ENCODE peak calls at places on chromosome 15, in six cellular contexts. One of them, this sample, is unnamed. For H3K4me1 and H3K9me3, the result is how much of the 10 kb centered on the place peaks cover.

GRCh38 chr15:79896131-79896633 is 632 bp downstream of the MTHFS start:
- DNase-seq in H9: no peak
- DNase-seq in BE2C: no peak
- DNase-seq in HCT116: no peak
- DNase-seq in SJSA1: no peak
- DNase-seq in body of pancreas: no peak
- DNase-seq in this sample: no peak

GRCh38 chr15:82666606-82667005 is 19.4 kb upstream of the CPEB1 start:
- DNase-seq in H9: no peak
- DNase-seq in BE2C: no peak
- DNase-seq in HCT116: no peak
- DNase-seq in SJSA1: no peak
- DNase-seq in body of pancreas: no peak
- DNase-seq in this sample: no peak

GRCh38 chr15:44084728-44085127 is 110.3 kb downstream of the FRMD5 start:
- DNase-seq in H9: no peak
- DNase-seq in BE2C: no peak
- DNase-seq in HCT116: no peak
- DNase-seq in SJSA1: no peak
- DNase-seq in body of pancreas: no peak
- DNase-seq in this sample: no peak

GRCh38 chr15:96887730-96888129 is 557.2 kb downstream of the NR2F2 start:
- DNase-seq in H9: no peak
- DNase-seq in BE2C: no peak
- DNase-seq in HCT116: no peak
- DNase-seq in SJSA1: no peak
- DNase-seq in body of pancreas: no peak
- DNase-seq in this sample: no peak

GRCh38 chr15:87940763-87941162 is 315.8 kb downstream of the NTRK3 start:
- DNase-seq in H9: no peak
- DNase-seq in BE2C: no peak
- DNase-seq in HCT116: no peak
- DNase-seq in SJSA1: no peak
- DNase-seq in body of pancreas: no peak
- DNase-seq in this sample: no peak

GRCh38 chr15:38885001-38885400 is 320.4 kb upstream of the RASGRP1 start:
- DNase-seq in H9: no peak
- DNase-seq in BE2C: no peak
- DNase-seq in HCT116: no peak
- DNase-seq in SJSA1: peak
- DNase-seq in body of pancreas: no peak
- DNase-seq in this sample: no peak

GRCh38 chr15:26864664-26865191 is 2.1 kb upstream of the GABRA5 start:
- DNase-seq in H9: peak
- DNase-seq in BE2C: peak
- DNase-seq in HCT116: no peak
- DNase-seq in SJSA1: peak
- DNase-seq in body of pancreas: peak
- DNase-seq in this sample: no peak

GRCh38 chr15:73753250-73754130 is at the start of gene INSYN1:
- DNase-seq in H9: peak
- DNase-seq in BE2C: no peak
- DNase-seq in HCT116: no peak
- DNase-seq in SJSA1: no peak
- DNase-seq in body of pancreas: peak
- DNase-seq in this sample: no peak

GRCh38 chr15:35673093-35673573 is 127.2 kb upstream of the DPH6 start:
- DNase-seq in H9: no peak
- DNase-seq in BE2C: no peak
- DNase-seq in HCT116: no peak
- DNase-seq in SJSA1: no peak
- DNase-seq in body of pancreas: no peak
- DNase-seq in this sample: no peak

GRCh38 chr15:73560501-73561117 is 72.6 kb downstream of the NPTN start:
- DNase-seq in H9: no peak
- DNase-seq in BE2C: peak
- DNase-seq in HCT116: peak
- DNase-seq in SJSA1: peak
- DNase-seq in body of pancreas: no peak
- DNase-seq in this sample: no peak

GRCh38 chr15:36172970-36173369 is 406.5 kb upstream of the CDIN1 start:
- DNase-seq in H9: no peak
- DNase-seq in BE2C: no peak
- DNase-seq in HCT116: no peak
- DNase-seq in SJSA1: no peak
- DNase-seq in body of pancreas: no peak
- DNase-seq in this sample: no peak

GRCh38 chr15:85646538-85647091 is 148.1 kb downstream of the KLHL25 start:
- DNase-seq in H9: no peak
- DNase-seq in BE2C: peak
- DNase-seq in HCT116: no peak
- DNase-seq in SJSA1: no peak
- DNase-seq in body of pancreas: no peak
- DNase-seq in this sample: no peak

GRCh38 chr15:56772868-56773639 is 39.7 kb upstream of the ZNF280D start:
- DNase-seq in H9: no peak
- DNase-seq in BE2C: no peak
- DNase-seq in HCT116: no peak
- DNase-seq in SJSA1: peak
- DNase-seq in body of pancreas: no peak
- DNase-seq in this sample: no peak

GRCh38 chr15:98889930-98890695 is 117.5 kb downstream of the PGPEP1L start:
- DNase-seq in H9: no peak
- DNase-seq in BE2C: no peak
- DNase-seq in HCT116: no peak
- DNase-seq in SJSA1: peak
- DNase-seq in body of pancreas: no peak
- DNase-seq in this sample: no peak

GRCh38 chr15:60781211-60781713 is 302.3 kb upstream of the ICE2 start:
- DNase-seq in H9: no peak
- DNase-seq in BE2C: no peak
- DNase-seq in HCT116: no peak
- DNase-seq in SJSA1: no peak
- DNase-seq in body of pancreas: no peak
- DNase-seq in this sample: no peak

GRCh38 chr15:87863152-87863551 is 393.4 kb downstream of the NTRK3 start:
- DNase-seq in H9: peak
- DNase-seq in BE2C: no peak
- DNase-seq in HCT116: no peak
- DNase-seq in SJSA1: no peak
- DNase-seq in body of pancreas: no peak
- DNase-seq in this sample: no peak

GRCh38 chr15:80854104-80854503 is 74.9 kb downstream of the CEMIP start:
- DNase-seq in H9: no peak
- DNase-seq in BE2C: no peak
- DNase-seq in HCT116: no peak
- DNase-seq in SJSA1: no peak
- DNase-seq in body of pancreas: no peak
- DNase-seq in this sample: no peak

GRCh38 chr15:38275951-38276350 is 23.3 kb downstream of the SPRED1 start:
- DNase-seq in H9: no peak
- DNase-seq in BE2C: no peak
- DNase-seq in HCT116: no peak
- DNase-seq in SJSA1: no peak
- DNase-seq in body of pancreas: no peak
- DNase-seq in this sample: no peak

GRCh38 chr15:98177950-98178848 is 217.7 kb downstream of the ARRDC4 start:
- DNase-seq in H9: peak
- DNase-seq in BE2C: peak
- DNase-seq in HCT116: peak
- DNase-seq in SJSA1: peak
- DNase-seq in body of pancreas: peak
- DNase-seq in this sample: no peak

DNA sequence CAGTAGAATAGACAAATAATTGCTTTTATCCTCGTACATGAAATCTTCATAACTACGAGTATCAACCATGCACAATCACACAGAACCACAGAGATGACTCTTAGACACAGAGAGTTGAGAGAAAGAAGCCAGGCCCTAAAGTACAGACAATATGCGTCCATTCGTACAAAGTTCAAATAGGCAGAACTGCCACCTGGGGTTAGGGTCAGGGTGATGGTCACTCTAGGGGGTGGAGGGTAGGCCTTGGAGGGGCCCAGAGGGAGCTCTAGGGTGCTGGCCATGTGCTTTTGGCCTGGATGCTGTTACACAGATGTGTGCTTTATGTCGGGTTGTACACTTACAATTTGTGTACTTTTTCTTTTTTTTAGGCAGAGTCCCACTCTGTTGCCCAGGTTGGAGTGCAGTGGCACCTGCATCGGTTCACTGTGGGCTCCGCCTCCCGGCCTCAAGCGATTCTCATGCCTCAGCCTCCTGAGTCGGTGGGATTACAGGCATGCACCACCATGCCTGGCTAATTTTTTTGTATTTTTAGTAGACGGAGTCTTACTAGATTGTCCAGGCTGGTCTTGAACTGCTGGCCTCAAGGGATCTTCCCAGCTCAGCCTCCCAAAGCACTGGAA is 65.9 kb upstream of the KLF13 start:
- DNase-seq in H9: peak
- DNase-seq in BE2C: no peak
- DNase-seq in HCT116: no peak
- DNase-seq in SJSA1: no peak
- DNase-seq in body of pancreas: no peak
- DNase-seq in this sample: no peak
- H3K4me1 ChIP-seq in H9: under half
- H3K4me1 ChIP-seq in BE2C: under half
- H3K4me1 ChIP-seq in HCT116: under half
- H3K4me1 ChIP-seq in SJSA1: under half
- H3K4me1 ChIP-seq in body of pancreas: under half
- H3K4me1 ChIP-seq in this sample: under half

GRCh38 chr15:25176616-25176923 is 221.8 kb downstream of the SNRPN start:
- DNase-seq in H9: peak
- DNase-seq in BE2C: no peak
- DNase-seq in HCT116: no peak
- DNase-seq in SJSA1: no peak
- DNase-seq in body of pancreas: peak
- DNase-seq in this sample: no peak
- H3K9me3 ChIP-seq in H9: half or more
- H3K9me3 ChIP-seq in BE2C: under half
- H3K9me3 ChIP-seq in HCT116: under half
- H3K9me3 ChIP-seq in SJSA1: under half
- H3K9me3 ChIP-seq in body of pancreas: under half
- H3K9me3 ChIP-seq in this sample: under half

GRCh38 chr15:41827880-41828746 is at the start of gene JMJD7:
- DNase-seq in H9: peak
- DNase-seq in BE2C: peak
- DNase-seq in HCT116: peak
- DNase-seq in SJSA1: peak
- DNase-seq in body of pancreas: peak
- DNase-seq in this sample: peak

GRCh38 chr15:41825572-41826535 is 2.0 kb upstream of the JMJD7 start:
- DNase-seq in H9: no peak
- DNase-seq in BE2C: no peak
- DNase-seq in HCT116: no peak
- DNase-seq in SJSA1: no peak
- DNase-seq in body of pancreas: no peak
- DNase-seq in this sample: no peak

GRCh38 chr15:41828747-41829270 is 917 bp downstream of the JMJD7 start:
- DNase-seq in H9: no peak
- DNase-seq in BE2C: no peak
- DNase-seq in HCT116: no peak
- DNase-seq in SJSA1: no peak
- DNase-seq in body of pancreas: no peak
- DNase-seq in this sample: no peak

GRCh38 chr15:41825145-41825544 is 2.7 kb upstream of the JMJD7 start:
- DNase-seq in H9: no peak
- DNase-seq in BE2C: no peak
- DNase-seq in HCT116: no peak
- DNase-seq in SJSA1: no peak
- DNase-seq in body of pancreas: no peak
- DNase-seq in this sample: no peak

DNA sequence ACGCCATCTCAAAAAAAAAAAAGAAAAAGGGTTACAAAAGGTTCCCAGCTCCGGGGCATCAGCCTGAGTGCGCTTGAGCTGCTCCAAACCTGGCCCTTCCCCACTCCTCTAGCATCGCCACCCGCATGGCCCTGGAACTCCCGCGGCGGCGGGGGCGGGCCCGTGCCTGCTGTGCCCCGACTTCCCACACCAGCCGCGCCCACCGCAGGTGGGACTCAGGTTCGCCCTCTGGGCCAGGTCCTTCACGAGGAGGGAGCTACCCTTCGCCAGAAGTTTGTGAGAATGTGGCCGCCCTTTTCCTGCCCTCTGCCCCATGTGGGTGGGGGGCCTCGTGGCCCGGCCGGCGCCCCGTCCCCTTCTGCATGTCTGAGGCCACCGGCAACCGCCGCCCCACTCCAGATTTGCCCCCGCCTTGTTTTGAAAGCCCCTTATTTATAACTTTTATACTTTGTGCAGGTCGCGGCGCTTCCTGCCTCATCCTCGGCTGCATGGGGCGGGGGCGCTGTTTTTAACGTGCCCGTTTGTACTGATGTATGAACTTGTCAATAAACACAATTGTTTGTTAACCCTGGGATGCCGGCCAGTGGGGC is 507 bp upstream of the JMJD7 start:
- DNase-seq in H9: peak
- DNase-seq in BE2C: no peak
- DNase-seq in HCT116: no peak
- DNase-seq in SJSA1: peak
- DNase-seq in body of pancreas: peak
- DNase-seq in this sample: no peak
- H3K4me1 ChIP-seq in H9: under half
- H3K4me1 ChIP-seq in BE2C: under half
- H3K4me1 ChIP-seq in HCT116: under half
- H3K4me1 ChIP-seq in SJSA1: under half
- H3K4me1 ChIP-seq in body of pancreas: under half
- H3K4me1 ChIP-seq in this sample: under half

GRCh38 chr15:86850939-86851338 is 771.3 kb downstream of the AGBL1 start:
- DNase-seq in H9: no peak
- DNase-seq in BE2C: no peak
- DNase-seq in HCT116: no peak
- DNase-seq in SJSA1: no peak
- DNase-seq in body of pancreas: no peak
- DNase-seq in this sample: no peak

GRCh38 chr15:86855307-86855706 is 775.6 kb downstream of the AGBL1 start:
- DNase-seq in H9: no peak
- DNase-seq in BE2C: no peak
- DNase-seq in HCT116: no peak
- DNase-seq in SJSA1: no peak
- DNase-seq in body of pancreas: no peak
- DNase-seq in this sample: no peak

GRCh38 chr15:86854186-86854585 is 774.5 kb downstream of the AGBL1 start:
- DNase-seq in H9: no peak
- DNase-seq in BE2C: no peak
- DNase-seq in HCT116: no peak
- DNase-seq in SJSA1: no peak
- DNase-seq in body of pancreas: no peak
- DNase-seq in this sample: no peak

GRCh38 chr15:86849563-86849962 is 769.9 kb downstream of the AGBL1 start:
- DNase-seq in H9: no peak
- DNase-seq in BE2C: no peak
- DNase-seq in HCT116: no peak
- DNase-seq in SJSA1: no peak
- DNase-seq in body of pancreas: no peak
- DNase-seq in this sample: no peak

DNA sequence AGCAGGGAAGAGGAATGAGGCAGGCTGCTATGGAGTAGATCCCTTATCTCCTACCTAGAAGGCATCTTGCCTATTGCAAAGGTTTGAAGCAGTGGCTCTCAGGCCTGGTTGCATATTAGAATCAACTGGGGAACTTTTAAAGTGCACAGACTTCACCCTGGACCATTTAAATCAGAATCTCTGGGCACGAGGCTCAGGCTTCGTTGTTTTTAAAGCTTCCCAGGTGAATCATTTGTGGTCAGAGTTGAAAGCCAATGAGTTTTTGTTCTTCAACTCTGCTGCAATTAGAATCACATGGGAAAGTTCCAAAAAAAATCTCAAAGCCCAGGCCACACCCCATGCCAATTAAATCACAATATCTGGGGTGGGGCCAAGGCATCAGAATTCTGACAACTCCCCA is 773.1 kb downstream of the AGBL1 start:
- DNase-seq in H9: no peak
- DNase-seq in BE2C: no peak
- DNase-seq in HCT116: no peak
- DNase-seq in SJSA1: no peak
- DNase-seq in body of pancreas: no peak
- DNase-seq in this sample: no peak
- H3K9me3 ChIP-seq in H9: under half
- H3K9me3 ChIP-seq in BE2C: under half
- H3K9me3 ChIP-seq in HCT116: under half
- H3K9me3 ChIP-seq in SJSA1: under half
- H3K9me3 ChIP-seq in body of pancreas: under half
- H3K9me3 ChIP-seq in this sample: under half

This sample was measured in thoracic aorta.